ENCODE peak calls at places on chromosome 16, in ten cellular contexts. T is GM13977; I is activated T-cell treated with anti-CD3 and anti-CD28 coated beads, Interleukin-2, amount 50 U/mL, for 72 hours; E is GM12865; Q is anterior cingulate cortex; W is kidney epithelial cell; Y is left cardiac atrium; X is caudate nucleus; B is NCI-H1930; J is lower leg skin. O is an unnamed sample.

GRCh38 chr16:8996891-8997290 is 33.2 kb upstream of the USP7 start:
- DNase-seq in E (no peak), I (no peak), Y (no peak), Q (no peak), J (no peak), T (no peak), X (no peak), W (no peak), B (no peak), O (no peak)

GRCh38 chr16:77993586-77993985 is 28.8 kb upstream of the CLEC3A start:
- DNase-seq in I (no peak), X (no peak), Q (no peak), Y (no peak), W (no peak), B (no peak), J (no peak), E (no peak), T (no peak), O (peak; percentile 23)

GRCh38 chr16:11032000-11032921 is 87.9 kb downstream of the CLEC16A start:
- DNase-seq in Y (no peak), W (no peak), J (no peak), E (no peak), T (no peak), B (no peak), X (no peak), Q (no peak), I (no peak), O (no peak)

GRCh38 chr16:87129771-87130170 is 187.4 kb downstream of the C16orf95 start:
- DNase-seq in X (no peak), Y (no peak), J (no peak), B (no peak), I (no peak), E (no peak), T (no peak), Q (no peak), W (peak; percentile 19), O (no peak)

GRCh38 chr16:51818342-51818944 is 667.4 kb upstream of the SALL1 start:
- DNase-seq in E (peak; percentile 62), J (no peak), I (peak; percentile 6), T (peak; percentile 36), W (no peak), B (peak; percentile 2), Y (no peak), Q (no peak), X (no peak), O (peak; percentile 63)

GRCh38 chr16:5333991-5334390 is 236.4 kb upstream of the EEF2KMT start:
- DNase-seq in B (no peak), I (no peak), J (no peak), Q (no peak), W (no peak), Y (no peak), E (no peak), X (no peak), T (no peak), O (no peak)

GRCh38 chr16:25210758-25211157 is 6.0 kb upstream of the AQP8 start:
- DNase-seq in B (no peak), J (no peak), E (no peak), I (no peak), Q (no peak), Y (no peak), T (no peak), X (no peak), W (peak; percentile 55), O (no peak)

GRCh38 chr16:67388591-67388990 is 4.7 kb downstream of the TPPP3 start:
- DNase-seq in J (no peak), I (no peak), T (no peak), Y (no peak), B (no peak), E (no peak), W (no peak), Q (no peak), X (no peak), O (no peak)

GRCh38 chr16:83930730-83931500 is 22.1 kb upstream of the OSGIN1 start:
- DNase-seq in E (no peak), X (no peak), Y (no peak), I (no peak), T (no peak), J (no peak), W (no peak), B (no peak), Q (no peak), O (no peak)

GRCh38 chr16:71526111-71526998 is at the start of gene CHST4:
- DNase-seq in Q (no peak), J (no peak), I (no peak), Y (no peak), T (no peak), B (no peak), X (no peak), W (peak; percentile 26), E (peak; percentile 81), O (peak; percentile 42)

GRCh38 chr16:88713568-88714419 is 7.5 kb downstream of the CTU2 start:
- DNase-seq in J (no peak), W (no peak), I (no peak), E (no peak), B (no peak), Y (no peak), Q (no peak), X (no peak), T (no peak), O (no peak)

O was measured in mucosa of gallbladder.